ENCODE peak calls at places on chromosomes 12 and 14, in four cellular contexts. One of them, this sample, is unnamed.

GRCh38 chr14:93520053-93520607 is 89.4 kb downstream of the UNC79 start:
- DNase-seq in small intestine: no peak
- DNase-seq in right lobe of liver: no peak
- DNase-seq in ovary: no peak
- DNase-seq in this sample: no peak

GRCh38 chr12:96048392-96048969 is 13.1 kb upstream of the LTA4H start:
- DNase-seq in small intestine: no peak
- DNase-seq in right lobe of liver: no peak
- DNase-seq in ovary: no peak
- DNase-seq in this sample: no peak

GRCh38 chr12:124404162-124404561 is 109.3 kb downstream of the RFLNA start:
- DNase-seq in right lobe of liver: no peak
- DNase-seq in small intestine: no peak
- DNase-seq in ovary: peak; percentile 61
- DNase-seq in this sample: no peak

GRCh38 chr12:45008211-45008610 is 42.7 kb downstream of the DBX2 start:
- DNase-seq in small intestine: no peak
- DNase-seq in ovary: no peak
- DNase-seq in right lobe of liver: no peak
- DNase-seq in this sample: no peak

GRCh38 chr12:23895792-23896218 is 53.7 kb downstream of the SOX5 start:
- DNase-seq in right lobe of liver: no peak
- DNase-seq in small intestine: no peak
- DNase-seq in ovary: no peak
- DNase-seq in this sample: no peak

GRCh38 chr12:106195638-106196037 is 52.2 kb downstream of the CKAP4 start:
- DNase-seq in ovary: peak; percentile 85
- DNase-seq in right lobe of liver: peak; percentile 74
- DNase-seq in small intestine: no peak
- DNase-seq in this sample: no peak

GRCh38 chr12:40691913-40692616 is at the start of gene CNTN1:
- DNase-seq in small intestine: peak; percentile 1
- DNase-seq in right lobe of liver: no peak
- DNase-seq in ovary: peak; percentile 82
- DNase-seq in this sample: peak; percentile 33

GRCh38 chr14:50060871-50061663 is 55.3 kb downstream of the VCPKMT start:
- DNase-seq in small intestine: no peak
- DNase-seq in ovary: peak; percentile 67
- DNase-seq in right lobe of liver: peak; percentile 62
- DNase-seq in this sample: peak; percentile 69

GRCh38 chr12:116216022-116216756 is 61.3 kb downstream of the MED13L start:
- DNase-seq in right lobe of liver: no peak
- DNase-seq in ovary: no peak
- DNase-seq in small intestine: peak; percentile 17
- DNase-seq in this sample: no peak

GRCh38 chr14:91284791-91285548 is 40.5 kb upstream of the GPR68 start:
- DNase-seq in ovary: no peak
- DNase-seq in small intestine: no peak
- DNase-seq in right lobe of liver: no peak
- DNase-seq in this sample: no peak

GRCh38 chr14:91284146-91284790 is 39.8 kb upstream of the GPR68 start:
- DNase-seq in small intestine: no peak
- DNase-seq in ovary: no peak
- DNase-seq in right lobe of liver: no peak
- DNase-seq in this sample: no peak

GRCh38 chr14:91283666-91284065 is 39.2 kb upstream of the GPR68 start:
- DNase-seq in right lobe of liver: no peak
- DNase-seq in ovary: no peak
- DNase-seq in small intestine: no peak
- DNase-seq in this sample: no peak

GRCh38 chr14:91281346-91281745 is 36.8 kb upstream of the GPR68 start:
- DNase-seq in ovary: no peak
- DNase-seq in right lobe of liver: no peak
- DNase-seq in small intestine: no peak
- DNase-seq in this sample: no peak

DNA sequence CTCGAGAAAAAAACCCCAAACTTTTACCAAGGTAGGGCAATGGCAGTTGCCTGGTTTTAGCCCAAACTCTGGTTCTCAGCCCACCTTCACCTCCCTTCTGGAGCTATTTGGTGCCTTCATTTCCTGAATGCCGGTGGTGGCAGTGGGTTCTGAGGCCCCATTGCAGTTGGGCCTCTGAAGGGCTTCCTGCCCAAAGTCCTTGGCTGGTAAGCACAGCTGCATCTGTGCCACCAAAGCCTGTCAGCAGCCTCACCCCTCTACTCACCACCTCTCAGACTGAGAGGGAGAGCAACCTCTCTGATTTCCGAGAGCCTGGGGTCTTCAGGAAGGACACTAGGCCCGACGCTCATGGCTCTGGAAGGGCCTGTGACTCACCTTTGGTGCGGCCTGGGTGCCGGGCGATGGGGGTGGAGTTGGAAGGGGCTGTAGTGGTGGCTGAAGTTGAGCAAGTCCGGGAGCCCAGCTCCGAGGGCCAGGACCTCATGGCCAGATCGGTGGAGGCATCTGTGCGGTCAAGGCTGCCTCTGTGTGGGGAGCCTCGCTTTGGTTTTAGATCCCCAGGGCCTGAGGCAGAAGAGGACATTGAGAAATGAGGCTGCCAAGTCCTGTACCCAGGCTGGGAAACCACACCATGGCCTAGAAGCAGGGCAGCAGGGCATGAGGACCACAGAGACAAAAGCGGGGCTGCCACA is 38.6 kb upstream of the GPR68 start:
- DNase-seq in right lobe of liver: no peak
- DNase-seq in small intestine: no peak
- DNase-seq in ovary: no peak
- DNase-seq in this sample: no peak
- H3K36me3 ChIP-seq in right lobe of liver: no peaks in the 10 kb centered on the region
- H3K36me3 ChIP-seq in small intestine: peaks cover 24% of the 10 kb centered on the region
- H3K36me3 ChIP-seq in ovary: no peaks in the 10 kb centered on the region
- H3K36me3 ChIP-seq in this sample: peaks cover 58% of the 10 kb centered on the region

DNA sequence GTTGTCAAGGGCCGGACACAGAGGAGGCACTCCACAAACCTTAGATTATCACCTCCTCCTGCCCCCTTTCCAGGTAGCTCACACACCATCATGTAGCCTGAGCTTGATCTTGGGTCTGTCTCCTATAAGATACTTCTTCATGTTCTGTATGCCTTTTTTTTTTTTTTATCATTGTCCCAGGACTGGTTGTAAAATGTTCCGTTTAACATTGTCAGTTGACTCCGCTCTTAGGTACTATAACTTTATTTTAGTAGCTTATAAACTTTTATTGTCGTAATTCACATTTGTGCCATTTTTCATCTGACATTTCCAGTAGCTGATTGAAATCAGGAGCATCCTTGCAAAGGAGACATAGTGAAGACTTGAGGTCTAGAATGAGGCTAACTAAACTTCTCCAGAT is 79.9 kb downstream of the SLC15A5 start:
- DNase-seq in ovary: no peak
- DNase-seq in right lobe of liver: no peak
- DNase-seq in small intestine: no peak
- DNase-seq in this sample: no peak
- H3K4me3 ChIP-seq in ovary: no peak overlapping the region
- H3K4me3 ChIP-seq in right lobe of liver: no peak overlapping the region
- H3K4me3 ChIP-seq in small intestine: no peak overlapping the region
- H3K4me3 ChIP-seq in this sample: no peak overlapping the region

GRCh38 chr14:23093526-23093925 is 1.4 kb downstream of the ACIN1 start:
- DNase-seq in ovary: no peak
- DNase-seq in small intestine: no peak
- DNase-seq in right lobe of liver: no peak
- DNase-seq in this sample: no peak

GRCh38 chr14:23094666-23095195 is at the start of gene ACIN1:
- DNase-seq in ovary: peak; percentile 78
- DNase-seq in small intestine: peak; percentile 78
- DNase-seq in right lobe of liver: peak; percentile 76
- DNase-seq in this sample: peak; percentile 97

GRCh38 chr14:23093993-23094665 is 807 bp downstream of the ACIN1 start:
- DNase-seq in right lobe of liver: no peak
- DNase-seq in small intestine: no peak
- DNase-seq in ovary: no peak
- DNase-seq in this sample: no peak

GRCh38 chr14:23091294-23092225 is 3.4 kb downstream of the ACIN1 start:
- DNase-seq in small intestine: no peak
- DNase-seq in ovary: no peak
- DNase-seq in right lobe of liver: no peak
- DNase-seq in this sample: no peak

GRCh38 chr14:23093104-23093503 is 1.8 kb downstream of the ACIN1 start:
- DNase-seq in small intestine: no peak
- DNase-seq in right lobe of liver: no peak
- DNase-seq in ovary: no peak
- DNase-seq in this sample: no peak
- H3K36me3 ChIP-seq in small intestine: peaks cover 15% of the 10 kb centered on the region
- H3K36me3 ChIP-seq in right lobe of liver: peaks cover 13% of the 10 kb centered on the region
- H3K36me3 ChIP-seq in ovary: no peaks in the 10 kb centered on the region
- H3K36me3 ChIP-seq in this sample: peaks cover 12% of the 10 kb centered on the region

DNA sequence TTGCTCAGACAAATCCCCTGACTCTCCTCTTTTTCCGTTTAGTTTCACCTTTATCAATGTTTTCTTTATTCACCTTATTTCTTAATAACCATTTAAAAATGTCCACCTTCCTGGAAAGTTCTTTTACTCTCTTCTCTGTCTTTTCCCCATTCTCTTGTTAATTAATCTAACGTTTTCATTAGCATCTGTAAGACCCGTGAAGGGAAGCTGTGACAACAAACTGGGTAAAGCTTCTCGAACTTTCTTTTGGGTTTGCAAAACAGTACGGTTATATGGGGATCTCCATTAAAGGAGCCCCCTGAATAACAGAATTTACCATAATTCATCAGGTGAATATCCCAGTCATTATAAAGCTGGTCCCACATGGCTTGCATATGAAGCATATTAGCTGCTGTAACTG is 42.5 kb downstream of the TMEM30B start:
- DNase-seq in small intestine: no peak
- DNase-seq in ovary: no peak
- DNase-seq in right lobe of liver: no peak
- DNase-seq in this sample: no peak
- H3K4me3 ChIP-seq in small intestine: no peak overlapping the region
- H3K4me3 ChIP-seq in ovary: no peak overlapping the region
- H3K4me3 ChIP-seq in right lobe of liver: no peak overlapping the region
- H3K4me3 ChIP-seq in this sample: no peak overlapping the region

GRCh38 chr12:132648616-132649225 is 30.1 kb downstream of the P2RX2 start:
- DNase-seq in right lobe of liver: no peak
- DNase-seq in small intestine: no peak
- DNase-seq in ovary: no peak
- DNase-seq in this sample: no peak
- H3K36me3 ChIP-seq in right lobe of liver: no peaks in the 10 kb centered on the region
- H3K36me3 ChIP-seq in small intestine: peaks cover 10% of the 10 kb centered on the region
- H3K36me3 ChIP-seq in ovary: no peaks in the 10 kb centered on the region
- H3K36me3 ChIP-seq in this sample: peaks cover 22% of the 10 kb centered on the region

DNA sequence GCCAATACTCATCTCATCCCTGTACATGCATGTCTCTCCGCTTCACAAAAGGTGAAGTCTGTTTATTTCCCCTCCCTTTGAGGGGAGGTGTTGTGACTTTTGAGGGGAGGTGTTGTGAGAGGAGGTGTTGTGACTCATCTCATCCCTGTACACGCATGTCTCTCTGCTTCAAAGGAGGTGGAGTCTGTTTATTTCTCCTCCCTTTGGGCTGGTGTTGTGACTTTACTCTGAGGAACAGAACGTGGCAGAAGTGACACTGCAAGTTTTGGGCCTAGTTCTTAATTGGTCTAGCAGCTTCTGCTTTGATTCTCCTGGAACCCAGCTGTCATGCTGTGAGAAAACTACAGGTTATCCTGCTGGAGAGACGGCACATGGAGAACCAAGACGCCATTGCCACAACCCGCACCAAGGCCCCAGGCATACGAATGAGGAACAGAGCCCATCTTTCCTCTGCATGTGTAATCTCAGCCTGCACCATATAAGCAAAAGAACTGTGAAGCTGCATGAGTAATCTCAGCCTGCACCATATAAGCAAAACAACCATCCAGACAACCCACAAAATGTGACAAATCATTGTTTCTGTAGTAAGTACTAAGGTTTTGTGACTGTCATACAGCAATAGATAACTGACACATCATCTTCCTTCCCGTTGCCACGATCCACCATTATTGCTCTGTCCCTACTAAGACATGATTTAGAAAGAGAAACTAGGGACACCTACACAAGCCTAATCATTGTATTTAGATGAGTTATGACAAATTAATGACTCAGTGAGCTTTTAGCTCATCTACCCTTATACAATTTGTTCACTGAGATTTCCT is 30.0 kb downstream of the GALNT4 start:
- DNase-seq in ovary: no peak
- DNase-seq in small intestine: no peak
- DNase-seq in right lobe of liver: no peak
- DNase-seq in this sample: peak; percentile 20
- H3K4me3 ChIP-seq in ovary: no peak overlapping the region
- H3K4me3 ChIP-seq in small intestine: no peak overlapping the region
- H3K4me3 ChIP-seq in right lobe of liver: no peak overlapping the region
- H3K4me3 ChIP-seq in this sample: no peak overlapping the region